ENCODE peak calls at places on chromosome 20, in ten cellular contexts. One of them, this sample, is unnamed.

GRCh38 chr20:45174434-45175364 is at the start of gene PI3:
- DNase-seq in NCI-H1694 treated with DMSO at 0.1 percent for 48 hours: no peak
- DNase-seq in CD14-positive monocyte: no peak
- DNase-seq in dorsolateral prefrontal cortex: no peak
- DNase-seq in H1: no peak
- DNase-seq in activated CD4-positive, alpha-beta memory T cell treated with anti-CD3 and anti-CD28 coated beads for 36 hours: no peak
- DNase-seq in cardiac muscle cell: peak; percentile 85
- DNase-seq in activated CD4-positive, alpha-beta T cell treated with anti-CD3 and anti-CD28 coated beads, Interleukin-2, amount 50 U/mL, for 24 hours: no peak
- DNase-seq in cardiac fibroblast: peak; percentile 52
- DNase-seq in T-helper 9 cell: no peak
- DNase-seq in this sample: peak; percentile 86

GRCh38 chr20:47985092-47985850 is 200.0 kb upstream of the SULF2 start:
- DNase-seq in NCI-H1694 treated with DMSO at 0.1 percent for 48 hours: no peak
- DNase-seq in CD14-positive monocyte: no peak
- DNase-seq in dorsolateral prefrontal cortex: no peak
- DNase-seq in H1: no peak
- DNase-seq in activated CD4-positive, alpha-beta memory T cell treated with anti-CD3 and anti-CD28 coated beads for 36 hours: no peak
- DNase-seq in cardiac muscle cell: peak; percentile 65
- DNase-seq in activated CD4-positive, alpha-beta T cell treated with anti-CD3 and anti-CD28 coated beads, Interleukin-2, amount 50 U/mL, for 24 hours: no peak
- DNase-seq in cardiac fibroblast: no peak
- DNase-seq in T-helper 9 cell: no peak
- DNase-seq in this sample: peak; percentile 23

GRCh38 chr20:57890254-57890800 is 180.5 kb upstream of the PMEPA1 start:
- DNase-seq in NCI-H1694 treated with DMSO at 0.1 percent for 48 hours: no peak
- DNase-seq in CD14-positive monocyte: no peak
- DNase-seq in dorsolateral prefrontal cortex: no peak
- DNase-seq in H1: no peak
- DNase-seq in activated CD4-positive, alpha-beta memory T cell treated with anti-CD3 and anti-CD28 coated beads for 36 hours: no peak
- DNase-seq in cardiac muscle cell: no peak
- DNase-seq in activated CD4-positive, alpha-beta T cell treated with anti-CD3 and anti-CD28 coated beads, Interleukin-2, amount 50 U/mL, for 24 hours: no peak
- DNase-seq in cardiac fibroblast: no peak
- DNase-seq in T-helper 9 cell: no peak
- DNase-seq in this sample: no peak

GRCh38 chr20:46011631-46012482 is 3.1 kb downstream of the MMP9 start:
- DNase-seq in NCI-H1694 treated with DMSO at 0.1 percent for 48 hours: no peak
- DNase-seq in CD14-positive monocyte: peak; percentile 64
- DNase-seq in dorsolateral prefrontal cortex: no peak
- DNase-seq in H1: peak; percentile 100
- DNase-seq in activated CD4-positive, alpha-beta memory T cell treated with anti-CD3 and anti-CD28 coated beads for 36 hours: peak; percentile 74
- DNase-seq in cardiac muscle cell: peak; percentile 50
- DNase-seq in activated CD4-positive, alpha-beta T cell treated with anti-CD3 and anti-CD28 coated beads, Interleukin-2, amount 50 U/mL, for 24 hours: no peak
- DNase-seq in cardiac fibroblast: peak; percentile 69
- DNase-seq in T-helper 9 cell: no peak
- DNase-seq in this sample: peak; percentile 30

GRCh38 chr20:59071224-59071623 is 28.6 kb upstream of the PRELID3B start:
- DNase-seq in NCI-H1694 treated with DMSO at 0.1 percent for 48 hours: no peak
- DNase-seq in CD14-positive monocyte: no peak
- DNase-seq in dorsolateral prefrontal cortex: no peak
- DNase-seq in H1: no peak
- DNase-seq in activated CD4-positive, alpha-beta memory T cell treated with anti-CD3 and anti-CD28 coated beads for 36 hours: no peak
- DNase-seq in cardiac muscle cell: no peak
- DNase-seq in activated CD4-positive, alpha-beta T cell treated with anti-CD3 and anti-CD28 coated beads, Interleukin-2, amount 50 U/mL, for 24 hours: no peak
- DNase-seq in cardiac fibroblast: no peak
- DNase-seq in T-helper 9 cell: no peak
- DNase-seq in this sample: no peak

GRCh38 chr20:58512808-58513552 is 2.2 kb downstream of the APCDD1L start:
- DNase-seq in NCI-H1694 treated with DMSO at 0.1 percent for 48 hours: no peak
- DNase-seq in CD14-positive monocyte: no peak
- DNase-seq in dorsolateral prefrontal cortex: no peak
- DNase-seq in H1: peak; percentile 60
- DNase-seq in activated CD4-positive, alpha-beta memory T cell treated with anti-CD3 and anti-CD28 coated beads for 36 hours: no peak
- DNase-seq in cardiac muscle cell: peak; percentile 7
- DNase-seq in activated CD4-positive, alpha-beta T cell treated with anti-CD3 and anti-CD28 coated beads, Interleukin-2, amount 50 U/mL, for 24 hours: no peak
- DNase-seq in cardiac fibroblast: peak; percentile 55
- DNase-seq in T-helper 9 cell: no peak
- DNase-seq in this sample: no peak

GRCh38 chr20:44720994-44721784 is 6.0 kb downstream of the CCN5 start:
- DNase-seq in NCI-H1694 treated with DMSO at 0.1 percent for 48 hours: no peak
- DNase-seq in CD14-positive monocyte: no peak
- DNase-seq in dorsolateral prefrontal cortex: no peak
- DNase-seq in H1: no peak
- DNase-seq in activated CD4-positive, alpha-beta memory T cell treated with anti-CD3 and anti-CD28 coated beads for 36 hours: no peak
- DNase-seq in cardiac muscle cell: peak; percentile 95
- DNase-seq in activated CD4-positive, alpha-beta T cell treated with anti-CD3 and anti-CD28 coated beads, Interleukin-2, amount 50 U/mL, for 24 hours: no peak
- DNase-seq in cardiac fibroblast: peak; percentile 92
- DNase-seq in T-helper 9 cell: no peak
- DNase-seq in this sample: peak; percentile 96

GRCh38 chr20:49281059-49281912 is 3.4 kb upstream of the ZNFX1 start:
- DNase-seq in NCI-H1694 treated with DMSO at 0.1 percent for 48 hours: no peak
- DNase-seq in CD14-positive monocyte: no peak
- DNase-seq in dorsolateral prefrontal cortex: no peak
- DNase-seq in H1: no peak
- DNase-seq in activated CD4-positive, alpha-beta memory T cell treated with anti-CD3 and anti-CD28 coated beads for 36 hours: peak; percentile 40
- DNase-seq in cardiac muscle cell: peak; percentile 61
- DNase-seq in activated CD4-positive, alpha-beta T cell treated with anti-CD3 and anti-CD28 coated beads, Interleukin-2, amount 50 U/mL, for 24 hours: no peak
- DNase-seq in cardiac fibroblast: peak; percentile 60
- DNase-seq in T-helper 9 cell: no peak
- DNase-seq in this sample: peak; percentile 85

GRCh38 chr20:62244644-62245108 is 6.4 kb downstream of the OSBPL2 start:
- DNase-seq in NCI-H1694 treated with DMSO at 0.1 percent for 48 hours: no peak
- DNase-seq in CD14-positive monocyte: no peak
- DNase-seq in dorsolateral prefrontal cortex: no peak
- DNase-seq in H1: no peak
- DNase-seq in activated CD4-positive, alpha-beta memory T cell treated with anti-CD3 and anti-CD28 coated beads for 36 hours: no peak
- DNase-seq in cardiac muscle cell: no peak
- DNase-seq in activated CD4-positive, alpha-beta T cell treated with anti-CD3 and anti-CD28 coated beads, Interleukin-2, amount 50 U/mL, for 24 hours: no peak
- DNase-seq in cardiac fibroblast: no peak
- DNase-seq in T-helper 9 cell: no peak
- DNase-seq in this sample: no peak

GRCh38 chr20:36312724-36313441 is 6.7 kb downstream of the DLGAP4 start:
- DNase-seq in NCI-H1694 treated with DMSO at 0.1 percent for 48 hours: no peak
- DNase-seq in CD14-positive monocyte: no peak
- DNase-seq in dorsolateral prefrontal cortex: no peak
- DNase-seq in H1: peak; percentile 39
- DNase-seq in activated CD4-positive, alpha-beta memory T cell treated with anti-CD3 and anti-CD28 coated beads for 36 hours: no peak
- DNase-seq in cardiac muscle cell: no peak
- DNase-seq in activated CD4-positive, alpha-beta T cell treated with anti-CD3 and anti-CD28 coated beads, Interleukin-2, amount 50 U/mL, for 24 hours: no peak
- DNase-seq in cardiac fibroblast: no peak
- DNase-seq in T-helper 9 cell: no peak
- DNase-seq in this sample: no peak

GRCh38 chr20:15610700-15611277 is 962.5 kb downstream of the KIF16B start:
- DNase-seq in NCI-H1694 treated with DMSO at 0.1 percent for 48 hours: no peak
- DNase-seq in CD14-positive monocyte: no peak
- DNase-seq in dorsolateral prefrontal cortex: no peak
- DNase-seq in H1: no peak
- DNase-seq in activated CD4-positive, alpha-beta memory T cell treated with anti-CD3 and anti-CD28 coated beads for 36 hours: no peak
- DNase-seq in cardiac muscle cell: no peak
- DNase-seq in activated CD4-positive, alpha-beta T cell treated with anti-CD3 and anti-CD28 coated beads, Interleukin-2, amount 50 U/mL, for 24 hours: no peak
- DNase-seq in cardiac fibroblast: no peak
- DNase-seq in T-helper 9 cell: no peak
- DNase-seq in this sample: no peak

GRCh38 chr20:20664795-20665194 is 47.6 kb downstream of the RALGAPA2 start:
- DNase-seq in NCI-H1694 treated with DMSO at 0.1 percent for 48 hours: peak; percentile 42
- DNase-seq in CD14-positive monocyte: no peak
- DNase-seq in dorsolateral prefrontal cortex: no peak
- DNase-seq in H1: no peak
- DNase-seq in activated CD4-positive, alpha-beta memory T cell treated with anti-CD3 and anti-CD28 coated beads for 36 hours: no peak
- DNase-seq in cardiac muscle cell: peak; percentile 46
- DNase-seq in activated CD4-positive, alpha-beta T cell treated with anti-CD3 and anti-CD28 coated beads, Interleukin-2, amount 50 U/mL, for 24 hours: no peak
- DNase-seq in cardiac fibroblast: peak; percentile 55
- DNase-seq in T-helper 9 cell: no peak
- DNase-seq in this sample: no peak

GRCh38 chr20:49899551-49900383 is 15.6 kb downstream of the SPATA2 start:
- DNase-seq in NCI-H1694 treated with DMSO at 0.1 percent for 48 hours: no peak
- DNase-seq in CD14-positive monocyte: peak; percentile 7
- DNase-seq in dorsolateral prefrontal cortex: no peak
- DNase-seq in H1: no peak
- DNase-seq in activated CD4-positive, alpha-beta memory T cell treated with anti-CD3 and anti-CD28 coated beads for 36 hours: no peak
- DNase-seq in cardiac muscle cell: no peak
- DNase-seq in activated CD4-positive, alpha-beta T cell treated with anti-CD3 and anti-CD28 coated beads, Interleukin-2, amount 50 U/mL, for 24 hours: no peak
- DNase-seq in cardiac fibroblast: no peak
- DNase-seq in T-helper 9 cell: no peak
- DNase-seq in this sample: no peak

GRCh38 chr20:64103871-64104666 is 3.3 kb downstream of the NPBWR2 start:
- DNase-seq in NCI-H1694 treated with DMSO at 0.1 percent for 48 hours: no peak
- DNase-seq in CD14-positive monocyte: peak; percentile 39
- DNase-seq in dorsolateral prefrontal cortex: peak; percentile 38
- DNase-seq in H1: peak; percentile 48
- DNase-seq in activated CD4-positive, alpha-beta memory T cell treated with anti-CD3 and anti-CD28 coated beads for 36 hours: peak; percentile 7
- DNase-seq in cardiac muscle cell: no peak
- DNase-seq in activated CD4-positive, alpha-beta T cell treated with anti-CD3 and anti-CD28 coated beads, Interleukin-2, amount 50 U/mL, for 24 hours: no peak
- DNase-seq in cardiac fibroblast: no peak
- DNase-seq in T-helper 9 cell: no peak
- DNase-seq in this sample: no peak

GRCh38 chr20:39289316-39289715 is 327.2 kb downstream of the DHX35 start:
- DNase-seq in NCI-H1694 treated with DMSO at 0.1 percent for 48 hours: no peak
- DNase-seq in CD14-positive monocyte: no peak
- DNase-seq in dorsolateral prefrontal cortex: no peak
- DNase-seq in H1: peak; percentile 66
- DNase-seq in activated CD4-positive, alpha-beta memory T cell treated with anti-CD3 and anti-CD28 coated beads for 36 hours: no peak
- DNase-seq in cardiac muscle cell: no peak
- DNase-seq in activated CD4-positive, alpha-beta T cell treated with anti-CD3 and anti-CD28 coated beads, Interleukin-2, amount 50 U/mL, for 24 hours: no peak
- DNase-seq in cardiac fibroblast: no peak
- DNase-seq in T-helper 9 cell: no peak
- DNase-seq in this sample: no peak

GRCh38 chr20:22653641-22654040 is 69.3 kb upstream of the FOXA2 start:
- DNase-seq in NCI-H1694 treated with DMSO at 0.1 percent for 48 hours: no peak
- DNase-seq in CD14-positive monocyte: no peak
- DNase-seq in dorsolateral prefrontal cortex: no peak
- DNase-seq in H1: no peak
- DNase-seq in activated CD4-positive, alpha-beta memory T cell treated with anti-CD3 and anti-CD28 coated beads for 36 hours: no peak
- DNase-seq in cardiac muscle cell: no peak
- DNase-seq in activated CD4-positive, alpha-beta T cell treated with anti-CD3 and anti-CD28 coated beads, Interleukin-2, amount 50 U/mL, for 24 hours: no peak
- DNase-seq in cardiac fibroblast: no peak
- DNase-seq in T-helper 9 cell: no peak
- DNase-seq in this sample: no peak

GRCh38 chr20:61407561-61407960 is 155.5 kb downstream of the CDH4 start:
- DNase-seq in NCI-H1694 treated with DMSO at 0.1 percent for 48 hours: no peak
- DNase-seq in CD14-positive monocyte: no peak
- DNase-seq in dorsolateral prefrontal cortex: no peak
- DNase-seq in H1: no peak
- DNase-seq in activated CD4-positive, alpha-beta memory T cell treated with anti-CD3 and anti-CD28 coated beads for 36 hours: no peak
- DNase-seq in cardiac muscle cell: no peak
- DNase-seq in activated CD4-positive, alpha-beta T cell treated with anti-CD3 and anti-CD28 coated beads, Interleukin-2, amount 50 U/mL, for 24 hours: no peak
- DNase-seq in cardiac fibroblast: peak; percentile 4
- DNase-seq in T-helper 9 cell: no peak
- DNase-seq in this sample: peak; percentile 3

GRCh38 chr20:1041845-1042390 is 39.8 kb upstream of the RSPO4 start:
- DNase-seq in NCI-H1694 treated with DMSO at 0.1 percent for 48 hours: no peak
- DNase-seq in CD14-positive monocyte: no peak
- DNase-seq in dorsolateral prefrontal cortex: no peak
- DNase-seq in H1: no peak
- DNase-seq in activated CD4-positive, alpha-beta memory T cell treated with anti-CD3 and anti-CD28 coated beads for 36 hours: no peak
- DNase-seq in cardiac muscle cell: no peak
- DNase-seq in activated CD4-positive, alpha-beta T cell treated with anti-CD3 and anti-CD28 coated beads, Interleukin-2, amount 50 U/mL, for 24 hours: no peak
- DNase-seq in cardiac fibroblast: no peak
- DNase-seq in T-helper 9 cell: no peak
- DNase-seq in this sample: no peak

GRCh38 chr20:18790787-18791186 is 22.8 kb upstream of the SCP2D1 start:
- DNase-seq in NCI-H1694 treated with DMSO at 0.1 percent for 48 hours: no peak
- DNase-seq in CD14-positive monocyte: no peak
- DNase-seq in dorsolateral prefrontal cortex: no peak
- DNase-seq in H1: no peak
- DNase-seq in activated CD4-positive, alpha-beta memory T cell treated with anti-CD3 and anti-CD28 coated beads for 36 hours: no peak
- DNase-seq in cardiac muscle cell: no peak
- DNase-seq in activated CD4-positive, alpha-beta T cell treated with anti-CD3 and anti-CD28 coated beads, Interleukin-2, amount 50 U/mL, for 24 hours: no peak
- DNase-seq in cardiac fibroblast: no peak
- DNase-seq in T-helper 9 cell: no peak
- DNase-seq in this sample: no peak

GRCh38 chr20:10653593-10654288 is 20.1 kb downstream of the JAG1 start:
- DNase-seq in NCI-H1694 treated with DMSO at 0.1 percent for 48 hours: no peak
- DNase-seq in CD14-positive monocyte: no peak
- DNase-seq in dorsolateral prefrontal cortex: no peak
- DNase-seq in H1: no peak
- DNase-seq in activated CD4-positive, alpha-beta memory T cell treated with anti-CD3 and anti-CD28 coated beads for 36 hours: no peak
- DNase-seq in cardiac muscle cell: peak; percentile 79
- DNase-seq in activated CD4-positive, alpha-beta T cell treated with anti-CD3 and anti-CD28 coated beads, Interleukin-2, amount 50 U/mL, for 24 hours: no peak
- DNase-seq in cardiac fibroblast: peak; percentile 76
- DNase-seq in T-helper 9 cell: no peak
- DNase-seq in this sample: peak; percentile 96

GRCh38 chr20:36390719-36391415 is 84.7 kb downstream of the DLGAP4 start:
- DNase-seq in NCI-H1694 treated with DMSO at 0.1 percent for 48 hours: no peak
- DNase-seq in CD14-positive monocyte: no peak
- DNase-seq in dorsolateral prefrontal cortex: no peak
- DNase-seq in H1: no peak
- DNase-seq in activated CD4-positive, alpha-beta memory T cell treated with anti-CD3 and anti-CD28 coated beads for 36 hours: no peak
- DNase-seq in cardiac muscle cell: no peak
- DNase-seq in activated CD4-positive, alpha-beta T cell treated with anti-CD3 and anti-CD28 coated beads, Interleukin-2, amount 50 U/mL, for 24 hours: no peak
- DNase-seq in cardiac fibroblast: no peak
- DNase-seq in T-helper 9 cell: no peak
- DNase-seq in this sample: no peak

GRCh38 chr20:8389381-8390368 is 257.6 kb downstream of the PLCB1 start:
- DNase-seq in NCI-H1694 treated with DMSO at 0.1 percent for 48 hours: peak; percentile 72
- DNase-seq in CD14-positive monocyte: no peak
- DNase-seq in dorsolateral prefrontal cortex: no peak
- DNase-seq in H1: no peak
- DNase-seq in activated CD4-positive, alpha-beta memory T cell treated with anti-CD3 and anti-CD28 coated beads for 36 hours: no peak
- DNase-seq in cardiac muscle cell: peak; percentile 80
- DNase-seq in activated CD4-positive, alpha-beta T cell treated with anti-CD3 and anti-CD28 coated beads, Interleukin-2, amount 50 U/mL, for 24 hours: no peak
- DNase-seq in cardiac fibroblast: peak; percentile 83
- DNase-seq in T-helper 9 cell: no peak
- DNase-seq in this sample: peak; percentile 47

GRCh38 chr20:62980970-62981369 is 25.8 kb downstream of the BHLHE23 start:
- DNase-seq in NCI-H1694 treated with DMSO at 0.1 percent for 48 hours: no peak
- DNase-seq in CD14-positive monocyte: no peak
- DNase-seq in dorsolateral prefrontal cortex: no peak
- DNase-seq in H1: no peak
- DNase-seq in activated CD4-positive, alpha-beta memory T cell treated with anti-CD3 and anti-CD28 coated beads for 36 hours: peak; percentile 52
- DNase-seq in cardiac muscle cell: peak; percentile 6
- DNase-seq in activated CD4-positive, alpha-beta T cell treated with anti-CD3 and anti-CD28 coated beads, Interleukin-2, amount 50 U/mL, for 24 hours: peak; percentile 25
- DNase-seq in cardiac fibroblast: no peak
- DNase-seq in T-helper 9 cell: peak; percentile 37
- DNase-seq in this sample: no peak

GRCh38 chr20:62796699-62797491 is 622 bp downstream of the MRGBP start:
- DNase-seq in NCI-H1694 treated with DMSO at 0.1 percent for 48 hours: no peak
- DNase-seq in CD14-positive monocyte: no peak
- DNase-seq in dorsolateral prefrontal cortex: no peak
- DNase-seq in H1: no peak
- DNase-seq in activated CD4-positive, alpha-beta memory T cell treated with anti-CD3 and anti-CD28 coated beads for 36 hours: no peak
- DNase-seq in cardiac muscle cell: no peak
- DNase-seq in activated CD4-positive, alpha-beta T cell treated with anti-CD3 and anti-CD28 coated beads, Interleukin-2, amount 50 U/mL, for 24 hours: no peak
- DNase-seq in cardiac fibroblast: no peak
- DNase-seq in T-helper 9 cell: no peak
- DNase-seq in this sample: no peak

GRCh38 chr20:52047811-52048302 is 143.7 kb downstream of the ZFP64 start:
- DNase-seq in NCI-H1694 treated with DMSO at 0.1 percent for 48 hours: no peak
- DNase-seq in CD14-positive monocyte: no peak
- DNase-seq in dorsolateral prefrontal cortex: no peak
- DNase-seq in H1: peak; percentile 52
- DNase-seq in activated CD4-positive, alpha-beta memory T cell treated with anti-CD3 and anti-CD28 coated beads for 36 hours: peak; percentile 54
- DNase-seq in cardiac muscle cell: peak; percentile 23
- DNase-seq in activated CD4-positive, alpha-beta T cell treated with anti-CD3 and anti-CD28 coated beads, Interleukin-2, amount 50 U/mL, for 24 hours: peak; percentile 27
- DNase-seq in cardiac fibroblast: peak; percentile 41
- DNase-seq in T-helper 9 cell: no peak
- DNase-seq in this sample: peak; percentile 33

GRCh38 chr20:23186808-23187207 is 100.7 kb upstream of the CD93 start:
- DNase-seq in NCI-H1694 treated with DMSO at 0.1 percent for 48 hours: no peak
- DNase-seq in CD14-positive monocyte: no peak
- DNase-seq in dorsolateral prefrontal cortex: no peak
- DNase-seq in H1: no peak
- DNase-seq in activated CD4-positive, alpha-beta memory T cell treated with anti-CD3 and anti-CD28 coated beads for 36 hours: no peak
- DNase-seq in cardiac muscle cell: no peak
- DNase-seq in activated CD4-positive, alpha-beta T cell treated with anti-CD3 and anti-CD28 coated beads, Interleukin-2, amount 50 U/mL, for 24 hours: no peak
- DNase-seq in cardiac fibroblast: no peak
- DNase-seq in T-helper 9 cell: no peak
- DNase-seq in this sample: no peak

GRCh38 chr20:43119720-43120119 is 70.0 kb downstream of the PTPRT start:
- DNase-seq in NCI-H1694 treated with DMSO at 0.1 percent for 48 hours: no peak
- DNase-seq in CD14-positive monocyte: no peak
- DNase-seq in dorsolateral prefrontal cortex: no peak
- DNase-seq in H1: no peak
- DNase-seq in activated CD4-positive, alpha-beta memory T cell treated with anti-CD3 and anti-CD28 coated beads for 36 hours: no peak
- DNase-seq in cardiac muscle cell: no peak
- DNase-seq in activated CD4-positive, alpha-beta T cell treated with anti-CD3 and anti-CD28 coated beads, Interleukin-2, amount 50 U/mL, for 24 hours: no peak
- DNase-seq in cardiac fibroblast: no peak
- DNase-seq in T-helper 9 cell: no peak
- DNase-seq in this sample: no peak

GRCh38 chr20:34891166-34892062 is 15.0 kb downstream of the ACSS2 start:
- DNase-seq in NCI-H1694 treated with DMSO at 0.1 percent for 48 hours: no peak
- DNase-seq in CD14-positive monocyte: peak; percentile 73
- DNase-seq in dorsolateral prefrontal cortex: no peak
- DNase-seq in H1: no peak
- DNase-seq in activated CD4-positive, alpha-beta memory T cell treated with anti-CD3 and anti-CD28 coated beads for 36 hours: peak; percentile 60
- DNase-seq in cardiac muscle cell: peak; percentile 69
- DNase-seq in activated CD4-positive, alpha-beta T cell treated with anti-CD3 and anti-CD28 coated beads, Interleukin-2, amount 50 U/mL, for 24 hours: peak; percentile 33
- DNase-seq in cardiac fibroblast: peak; percentile 89
- DNase-seq in T-helper 9 cell: no peak
- DNase-seq in this sample: peak; percentile 84